ENCODE peak calls at places on chromosomes 13 and 19, in eight cellular contexts. W, N, Z, A, X, P, V and M are unnamed samples. For H3K4me1, the result is how much of the 10 kb centered on the place peaks cover.

GRCh38 chr13:110233682-110234280 is 73.2 kb downstream of the COL4A1 start:
- DNase-seq in W (no peak), N (no peak), Z (no peak), A (peak), X (no peak), P (no peak), V (no peak), M (no peak)

GRCh38 chr19:16472992-16473391 is 1.2 kb upstream of the EPS15L1 start:
- DNase-seq in W (no peak), N (no peak), Z (no peak), A (no peak), X (no peak), P (no peak), V (no peak), M (no peak)

GRCh38 chr13:90068658-90069057 is 1278.8 kb upstream of the MIR17HG start:
- DNase-seq in W (no peak), N (no peak), Z (no peak), A (no peak), X (no peak), P (no peak), V (no peak), M (no peak)

GRCh38 chr13:113155201-113155600 is 3.2 kb upstream of the PROZ start:
- DNase-seq in W (no peak), N (no peak), Z (no peak), A (peak), X (no peak), P (no peak), V (no peak), M (no peak)

GRCh38 chr13:44810067-44810840 is 179.0 kb downstream of the NUFIP1 start:
- DNase-seq in W (no peak), N (peak), Z (no peak), A (peak), X (no peak), P (no peak), V (peak), M (no peak)

GRCh38 chr19:4140237-4140711 is 13.2 kb upstream of the CREB3L3 start:
- DNase-seq in W (peak), N (peak), Z (no peak), A (peak), X (no peak), P (peak), V (peak), M (peak)

GRCh38 chr19:28128341-28128740 is 1084.6 kb downstream of the UQCRFS1 start:
- DNase-seq in W (no peak), N (no peak), Z (no peak), A (no peak), X (no peak), P (peak), V (no peak), M (no peak)

GRCh38 chr13:92354583-92354982 is 872.0 kb upstream of the GPC6 start:
- DNase-seq in W (no peak), N (peak), Z (no peak), A (no peak), X (no peak), P (no peak), V (no peak), M (no peak)

GRCh38 chr13:31424130-31424729 is 224.5 kb downstream of the B3GLCT start:
- DNase-seq in W (peak), N (peak), Z (peak), A (peak), X (peak), P (peak), V (peak), M (peak)

GRCh38 chr19:19170053-19170945 is at the start of gene MEF2B:
- DNase-seq in W (peak), N (peak), Z (no peak), A (peak), X (peak), P (peak), V (peak), M (peak)

GRCh38 chr13:37187611-37188010 is 82.1 kb upstream of the CSNK1A1L start:
- DNase-seq in W (no peak), N (no peak), Z (no peak), A (no peak), X (no peak), P (no peak), V (no peak), M (no peak)

GRCh38 chr19:58209577-58209976 is 19.1 kb upstream of the ZNF544 start:
- DNase-seq in W (no peak), N (no peak), Z (no peak), A (no peak), X (no peak), P (no peak), V (no peak), M (peak)

GRCh38 chr19:6610934-6611370 is 20.0 kb upstream of the CD70 start:
- DNase-seq in W (no peak), N (peak), Z (no peak), A (peak), X (no peak), P (no peak), V (no peak), M (peak)

GRCh38 chr19:10305139-10305806 is 4.3 kb downstream of the ZGLP1 start:
- DNase-seq in W (no peak), N (peak), Z (no peak), A (peak), X (no peak), P (no peak), V (no peak), M (no peak)

GRCh38 chr19:16035601-16036297 is 40.5 kb upstream of the TPM4 start:
- DNase-seq in W (no peak), N (no peak), Z (no peak), A (no peak), X (no peak), P (no peak), V (no peak), M (no peak)

GRCh38 chr19:27746691-27747380 is 1466.1 kb downstream of the UQCRFS1 start:
- DNase-seq in W (no peak), N (peak), Z (no peak), A (peak), X (no peak), P (peak), V (peak), M (no peak)

GRCh38 chr19:56964526-56964925 is 124.0 kb upstream of the PEG3 start:
- DNase-seq in W (no peak), N (no peak), Z (no peak), A (no peak), X (no peak), P (no peak), V (no peak), M (no peak)

GRCh38 chr19:47302249-47302648 is 7.4 kb upstream of the C5AR1 start:
- DNase-seq in W (no peak), N (no peak), Z (no peak), A (no peak), X (no peak), P (no peak), V (no peak), M (no peak)

GRCh38 chr19:7742991-7743390 is 4.3 kb downstream of the CD209 start:
- DNase-seq in W (no peak), N (no peak), Z (no peak), A (no peak), X (no peak), P (no peak), V (no peak), M (no peak)

GRCh38 chr19:36215276-36216171 is 618 bp downstream of the ZNF146 start:
- DNase-seq in W (no peak), N (peak), Z (no peak), A (peak), X (no peak), P (peak), V (no peak), M (no peak)

GRCh38 chr19:14070268-14071050 is 2.1 kb upstream of the MISP3 start:
- DNase-seq in W (no peak), N (no peak), Z (no peak), A (no peak), X (no peak), P (no peak), V (no peak), M (no peak)

GRCh38 chr19:42113641-42114348 is 18.5 kb downstream of the POU2F2 start:
- DNase-seq in W (no peak), N (peak), Z (no peak), A (peak), X (no peak), P (no peak), V (no peak), M (peak)

GRCh38 chr13:24269803-24270202 is 39.6 kb upstream of the C1QTNF9 start:
- DNase-seq in W (no peak), N (peak), Z (no peak), A (peak), X (no peak), P (no peak), V (no peak), M (no peak)

GRCh38 chr13:56351041-56351440 is 789.7 kb upstream of the PRR20A start:
- DNase-seq in W (no peak), N (no peak), Z (no peak), A (no peak), X (no peak), P (peak), V (no peak), M (no peak)

GRCh38 chr19:19488041-19488874 is 27.1 kb downstream of the TSSK6 start:
- DNase-seq in W (no peak), N (peak), Z (no peak), A (peak), X (no peak), P (peak), V (peak), M (no peak)

GRCh38 chr13:71290963-71291937 is 575.8 kb downstream of the DACH1 start:
- DNase-seq in W (peak), N (peak), Z (no peak), A (peak), X (no peak), P (no peak), V (peak), M (peak)

GRCh38 chr13:80454245-80454644 is 113.3 kb upstream of the SPRY2 start:
- DNase-seq in W (no peak), N (peak), Z (no peak), A (no peak), X (no peak), P (no peak), V (no peak), M (no peak)

GRCh38 chr19:55319786-55320185 is 5.4 kb downstream of the TMEM150B start:
- DNase-seq in W (no peak), N (peak), Z (no peak), A (peak), X (no peak), P (peak), V (peak), M (no peak)

GRCh38 chr19:12833747-12834417 is 497 bp downstream of the RTBDN start:
- DNase-seq in W (no peak), N (peak), Z (no peak), A (peak), X (no peak), P (peak), V (peak), M (no peak)

GRCh38 chr13:39159971-39160370 is 121.7 kb downstream of the NHLRC3 start:
- DNase-seq in W (no peak), N (no peak), Z (no peak), A (no peak), X (no peak), P (no peak), V (no peak), M (no peak)

GRCh38 chr19:408441-409005 is 424 bp downstream of the C2CD4C start:
- DNase-seq in W (no peak), N (no peak), Z (peak), A (no peak), X (no peak), P (no peak), V (peak), M (no peak)

GRCh38 chr19:3821857-3822364 is 35.7 kb upstream of the MATK start:
- DNase-seq in W (peak), N (peak), Z (peak), A (peak), X (no peak), P (peak), V (peak), M (no peak)

GRCh38 chr19:10467104-10467706 is 36.0 kb downstream of the KEAP1 start:
- DNase-seq in W (no peak), N (no peak), Z (no peak), A (no peak), X (no peak), P (no peak), V (no peak), M (no peak)

GRCh38 chr19:46299004-46299509 is 2.2 kb downstream of the HIF3A start:
- DNase-seq in W (no peak), N (peak), Z (peak), A (peak), X (no peak), P (no peak), V (peak), M (peak)

GRCh38 chr19:38394488-38394887 is 6.0 kb downstream of the SPRED3 start:
- DNase-seq in W (peak), N (peak), Z (no peak), A (peak), X (no peak), P (peak), V (no peak), M (no peak)

GRCh38 chr19:38389957-38390924 is 1.7 kb downstream of the SPRED3 start:
- DNase-seq in W (no peak), N (no peak), Z (no peak), A (no peak), X (no peak), P (no peak), V (no peak), M (no peak)

GRCh38 chr19:38392707-38393308 is 4.3 kb downstream of the SPRED3 start:
- DNase-seq in W (no peak), N (peak), Z (no peak), A (peak), X (no peak), P (no peak), V (no peak), M (no peak)

GRCh38 chr19:38389101-38389925 is 816 bp downstream of the SPRED3 start:
- DNase-seq in W (no peak), N (peak), Z (peak), A (peak), X (no peak), P (peak), V (no peak), M (no peak)

GRCh38 chr19:38391911-38392464 is 3.5 kb downstream of the SPRED3 start:
- DNase-seq in W (no peak), N (no peak), Z (no peak), A (no peak), X (no peak), P (no peak), V (no peak), M (no peak)
- H3K4me1 ChIP-seq in W (under half), N (under half), Z (under half), A (under half), X (under half), P (under half), V (under half), M (under half)

GRCh38 chr13:99265823-99266426 is 7.7 kb upstream of the GPR18 start:
- DNase-seq in W (peak), N (peak), Z (no peak), A (peak), X (no peak), P (peak), V (no peak), M (no peak)

GRCh38 chr13:99264053-99264452 is 5.9 kb upstream of the GPR18 start:
- DNase-seq in W (no peak), N (no peak), Z (no peak), A (no peak), X (no peak), P (no peak), V (no peak), M (no peak)

GRCh38 chr13:99265162-99265822 is 7.1 kb upstream of the GPR18 start:
- DNase-seq in W (no peak), N (no peak), Z (no peak), A (no peak), X (no peak), P (no peak), V (no peak), M (no peak)

GRCh38 chr13:99261040-99261439 is 2.9 kb upstream of the GPR18 start:
- DNase-seq in W (no peak), N (no peak), Z (no peak), A (no peak), X (no peak), P (no peak), V (no peak), M (no peak)

GRCh38 chr13:99263386-99263785 is 5.2 kb upstream of the GPR18 start:
- DNase-seq in W (no peak), N (no peak), Z (no peak), A (no peak), X (no peak), P (no peak), V (no peak), M (no peak)
- H3K4me1 ChIP-seq in W (half or more), N (under half), Z (under half), A (under half), X (under half), P (under half), V (under half), M (under half)

GRCh38 chr19:53094749-53095575 is 8.3 kb downstream of the ZNF160 start:
- DNase-seq in W (no peak), N (no peak), Z (no peak), A (no peak), X (no peak), P (peak), V (no peak), M (no peak)
- H3K4me1 ChIP-seq in W (under half), N (under half), Z (under half), A (under half), X (under half), P (under half), V (under half), M (under half)

DNA sequence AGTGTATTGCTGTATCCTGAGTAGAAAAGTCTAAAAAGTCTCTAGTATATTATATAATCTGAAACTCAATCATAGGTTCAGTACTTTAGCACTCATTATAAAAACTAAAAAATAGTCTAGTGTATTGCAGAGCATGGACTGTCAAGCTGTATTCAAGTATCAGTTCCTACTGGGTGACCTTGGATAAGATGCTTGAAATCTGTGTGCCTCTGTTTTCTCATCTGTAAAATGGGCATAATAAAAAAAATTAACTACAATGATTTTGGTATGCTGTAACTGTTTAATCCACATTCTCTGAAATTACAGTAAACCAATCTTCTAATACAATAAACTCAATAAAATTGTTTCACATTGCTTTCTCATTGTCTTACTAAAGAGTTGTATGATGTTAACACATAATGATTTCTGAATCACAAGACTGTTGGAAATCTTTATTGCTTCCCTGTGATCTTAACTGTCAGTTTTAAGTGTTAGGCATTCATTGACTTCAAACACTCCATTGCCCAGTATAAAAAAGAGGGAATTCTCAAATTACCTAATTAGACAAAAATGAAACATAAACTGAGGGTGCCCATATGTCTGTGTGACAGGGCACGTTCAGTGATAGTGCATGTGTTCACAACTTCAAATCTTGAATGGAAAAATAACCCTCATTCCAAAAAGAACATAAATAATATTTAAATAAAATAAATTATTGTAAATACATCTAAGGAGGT is 2.2 kb downstream of the STARD13 start:
- DNase-seq in W (no peak), N (no peak), Z (no peak), A (peak), X (no peak), P (no peak), V (no peak), M (no peak)
- H3K4me1 ChIP-seq in W (under half), N (under half), Z (half or more), A (half or more), X (under half), P (under half), V (under half), M (half or more)

GRCh38 chr19:33289261-33289660 is 13.1 kb downstream of the CEBPA start:
- DNase-seq in W (no peak), N (no peak), Z (no peak), A (no peak), X (no peak), P (no peak), V (no peak), M (no peak)
- H3K4me1 ChIP-seq in W (under half), N (under half), Z (under half), A (under half), X (under half), P (under half), V (under half), M (half or more)

DNA sequence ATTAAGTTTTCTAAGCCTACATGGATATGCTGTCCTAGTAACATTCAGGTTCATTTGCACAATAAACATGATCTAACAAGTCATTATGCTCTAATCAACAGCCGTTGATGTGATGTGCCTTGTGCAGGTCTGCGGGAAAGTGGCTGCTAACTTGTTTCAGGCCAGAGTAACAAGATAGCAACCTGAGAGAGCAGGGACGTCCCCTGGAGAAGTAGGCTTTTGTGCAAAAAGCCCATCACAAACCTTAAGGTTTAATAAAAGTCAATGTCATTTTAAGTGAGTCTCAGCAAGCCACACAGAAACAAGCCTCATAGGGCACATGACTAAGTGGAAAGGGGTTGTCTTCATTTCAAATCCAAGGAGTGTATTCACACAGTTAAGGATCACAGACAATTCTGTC is 17.6 kb downstream of the FOXO1 start:
- DNase-seq in W (no peak), N (no peak), Z (no peak), A (no peak), X (no peak), P (no peak), V (no peak), M (no peak)
- H3K4me1 ChIP-seq in W (half or more), N (under half), Z (half or more), A (under half), X (under half), P (under half), V (half or more), M (under half)

DNA sequence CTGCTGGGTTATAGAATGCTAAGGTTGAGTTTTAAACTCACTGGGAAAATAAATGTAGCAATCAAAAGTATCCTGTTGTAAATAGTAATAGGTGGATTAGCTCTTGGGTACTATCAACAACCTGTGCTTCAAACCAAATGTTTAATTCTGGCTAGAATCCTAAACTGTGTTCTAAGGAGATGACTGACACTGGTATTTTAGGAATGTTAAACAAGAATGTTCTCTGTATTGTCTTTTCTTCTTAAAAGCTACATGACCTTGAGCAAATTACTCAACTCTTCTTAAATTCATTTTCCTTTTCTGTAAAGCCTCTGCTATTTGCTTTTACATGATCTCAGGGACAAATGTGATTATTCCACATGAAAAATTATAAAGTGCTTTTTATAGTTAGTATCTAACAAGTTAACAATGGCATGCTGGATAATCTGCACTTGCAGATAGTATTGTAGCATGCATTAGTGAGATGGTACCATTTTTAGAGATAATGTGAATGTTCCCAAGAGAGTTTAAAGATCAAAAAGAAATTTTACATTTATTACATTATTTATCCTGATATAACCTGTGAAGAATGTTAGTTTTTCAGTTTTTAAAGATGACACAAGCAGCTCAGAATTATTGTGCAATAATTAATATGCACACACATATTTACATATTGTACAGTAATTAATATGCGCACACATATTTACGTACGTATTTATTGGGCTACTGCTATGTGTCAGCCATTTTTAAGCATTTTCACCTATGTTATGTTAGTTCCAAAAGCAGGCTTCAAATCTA is 13.6 kb upstream of the EPSTI1 start:
- DNase-seq in W (no peak), N (peak), Z (no peak), A (peak), X (no peak), P (no peak), V (no peak), M (peak)
- H3K4me1 ChIP-seq in W (under half), N (under half), Z (under half), A (half or more), X (under half), P (under half), V (under half), M (under half)

GRCh38 chr19:38401148-38401547 is 1.7 kb upstream of the FAM98C start:
- DNase-seq in W (no peak), N (peak), Z (no peak), A (peak), X (no peak), P (no peak), V (no peak), M (no peak)
- H3K4me1 ChIP-seq in W (under half), N (under half), Z (under half), A (under half), X (under half), P (under half), V (under half), M (under half)